ENCODE peak calls at places on chromosomes 6 and 20, in five cellular contexts. G is A172, T is EH, B is NCI-H1694 treated with DMSO at 0.1 percent for 48 hours, Z is HuH-7.5. C is an unnamed sample.

GRCh38 chr6:152273638-152274037 is 363.5 kb downstream of the SYNE1 start:
- DNase-seq in G (peak), T (peak), B (no peak), Z (no peak), C (no peak)

GRCh38 chr6:137547186-137547585 is 53.0 kb upstream of the OLIG3 start:
- DNase-seq in G (no peak), T (no peak), B (no peak), Z (no peak), C (no peak)

GRCh38 chr6:127206531-127207065 is 60.1 kb upstream of the RNF146 start:
- DNase-seq in G (no peak), T (peak), B (no peak), Z (no peak), C (no peak)

GRCh38 chr6:27883136-27883535 is 29.1 kb downstream of the OR2B2 start:
- DNase-seq in G (no peak), T (no peak), B (no peak), Z (no peak), C (no peak)

GRCh38 chr6:30071081-30071818 is 4.3 kb downstream of the PPP1R11 start:
- DNase-seq in G (no peak), T (no peak), B (no peak), Z (no peak), C (no peak)

GRCh38 chr20:4112490-4113420 is 97.4 kb upstream of the RNF24 start:
- DNase-seq in G (peak), T (peak), B (peak), Z (no peak), C (peak)

GRCh38 chr6:35919827-35920751 is 809 bp downstream of the SRPK1 start:
- DNase-seq in G (peak), T (peak), B (no peak), Z (peak), C (peak)

GRCh38 chr6:122609881-122610689 is at the start of gene PKIB:
- DNase-seq in G (peak), T (peak), B (peak), Z (peak), C (peak)

GRCh38 chr6:141169419-141169818 is 963.3 kb upstream of the GJE1 start:
- DNase-seq in G (peak), T (peak), B (no peak), Z (no peak), C (no peak)

GRCh38 chr20:31695849-31696804 is 26.5 kb downstream of the BCL2L1 start:
- DNase-seq in G (peak), T (peak), B (no peak), Z (peak), C (no peak)

GRCh38 chr6:10583509-10583908 is 62.4 kb downstream of the GCNT2 start:
- DNase-seq in G (no peak), T (no peak), B (no peak), Z (no peak), C (peak)

GRCh38 chr6:16976418-16977183 is 125.2 kb upstream of the STMND1 start:
- DNase-seq in G (no peak), T (no peak), B (no peak), Z (no peak), C (no peak)

GRCh38 chr20:621115-621756 is 11.1 kb upstream of the TCF15 start:
- DNase-seq in G (peak), T (peak), B (no peak), Z (no peak), C (no peak)

C was measured in cerebellar cortex.